ENCODE peak calls at places on chromosomes 1 and 21, in six cellular contexts. L, O, F, Q, V and K are unnamed samples.

GRCh38 chr1:173360478-173361063 is 116.6 kb upstream of the PRDX6 start:
- DNase-seq in V (no peak), L (no peak), Q (no peak), O (no peak), F (no peak), K (peak; percentile 8)

GRCh38 chr1:47436979-47437517 is 796 bp upstream of the FOXD2 start:
- DNase-seq in F (no peak), Q (no peak), L (no peak), O (peak; percentile 37), V (no peak), K (no peak)

GRCh38 chr1:31152181-31152768 is 86.8 kb upstream of the PUM1 start:
- DNase-seq in L (peak; percentile 45), Q (no peak), F (no peak), O (no peak), V (no peak), K (peak; percentile 9)

GRCh38 chr1:109620396-109620817 is 770 bp downstream of the AMPD2 start:
- DNase-seq in Q (no peak), O (no peak), F (no peak), V (peak; percentile 67), L (peak; percentile 42), K (no peak)

GRCh38 chr21:21734088-21734487 is 735.9 kb downstream of the NCAM2 start:
- DNase-seq in V (no peak), L (no peak), F (no peak), O (no peak), Q (no peak), K (no peak)

GRCh38 chr1:240234477-240235225 is 143.0 kb downstream of the FMN2 start:
- DNase-seq in V (no peak), L (peak; percentile 77), F (no peak), Q (no peak), O (no peak), K (no peak)

GRCh38 chr21:14554948-14555347 is 8.8 kb upstream of the SAMSN1 start:
- DNase-seq in F (no peak), V (no peak), Q (no peak), O (peak; percentile 4), L (no peak), K (no peak)

GRCh38 chr1:197838836-197839235 is 63.6 kb upstream of the DENND1B start:
- DNase-seq in V (no peak), O (no peak), L (peak; percentile 75), F (no peak), Q (no peak), K (no peak)

GRCh38 chr1:3306583-3307285 is 147.7 kb upstream of the ARHGEF16 start:
- DNase-seq in O (no peak), F (no peak), L (peak; percentile 92), V (no peak), Q (no peak), K (peak; percentile 4)

GRCh38 chr1:114100148-114100547 is 53.5 kb downstream of the SYT6 start:
- DNase-seq in Q (no peak), O (no peak), V (no peak), F (no peak), L (no peak), K (no peak)

GRCh38 chr21:39518055-39518844 is 66.5 kb downstream of the SH3BGR start:
- DNase-seq in Q (no peak), O (peak; percentile 96), V (peak; percentile 60), F (peak; percentile 92), L (peak; percentile 27), K (peak; percentile 74)

GRCh38 chr1:58997637-58998036 is 213.8 kb upstream of the JUN start:
- DNase-seq in L (no peak), V (no peak), F (no peak), Q (no peak), O (no peak), K (no peak)

GRCh38 chr1:156162430-156163037 is 9.1 kb downstream of the SEMA4A start:
- DNase-seq in V (no peak), F (no peak), L (peak; percentile 39), O (no peak), Q (no peak), K (no peak)

GRCh38 chr1:100391675-100392074 is 39.4 kb downstream of the CDC14A start:
- DNase-seq in L (no peak), V (no peak), F (no peak), O (no peak), Q (no peak), K (no peak)

GRCh38 chr1:233790662-233791371 is 113.7 kb upstream of the SLC35F3 start:
- DNase-seq in O (peak; percentile 78), F (peak; percentile 61), V (peak; percentile 21), L (peak; percentile 46), Q (no peak), K (peak; percentile 77)

GRCh38 chr1:235397733-235398132 is 30.5 kb downstream of the TBCE start:
- DNase-seq in V (no peak), L (peak; percentile 95), Q (no peak), O (no peak), F (no peak), K (no peak)

GRCh38 chr1:8476021-8476420 is 158.1 kb downstream of the SLC45A1 start:
- DNase-seq in L (no peak), V (no peak), O (no peak), F (no peak), Q (no peak), K (no peak)

GRCh38 chr1:242139437-242139836 is 140.5 kb upstream of the MAP1LC3C start:
- DNase-seq in O (no peak), F (no peak), V (no peak), Q (no peak), L (no peak), K (peak; percentile 73)

GRCh38 chr1:30522031-30523004 is 201.1 kb downstream of the MATN1 start:
- DNase-seq in O (no peak), V (no peak), Q (no peak), F (no peak), L (peak; percentile 63), K (no peak)

GRCh38 chr1:27773732-27774445 is 870 bp downstream of the STX12 start:
- DNase-seq in L (peak; percentile 43), Q (no peak), O (no peak), V (no peak), F (peak; percentile 12), K (peak; percentile 40)

GRCh38 chr1:158649052-158649451 is 37.5 kb downstream of the SPTA1 start:
- DNase-seq in L (no peak), Q (no peak), F (peak; percentile 45), O (peak; percentile 33), V (no peak), K (peak; percentile 2)

GRCh38 chr1:41394918-41395598 is 33.8 kb downstream of the FOXO6 start:
- DNase-seq in L (peak; percentile 12), F (no peak), V (no peak), Q (no peak), O (peak; percentile 93), K (no peak)

GRCh38 chr1:18830596-18830995 is 28.9 kb downstream of the TAS1R2 start:
- DNase-seq in O (no peak), Q (no peak), L (no peak), V (no peak), F (no peak), K (no peak)

GRCh38 chr1:219459321-219460105 is 153.4 kb downstream of the ZC3H11B start:
- DNase-seq in F (no peak), O (no peak), V (no peak), L (no peak), Q (no peak), K (no peak)

GRCh38 chr1:29197590-29197924 is 15.9 kb upstream of the SRSF4 start:
- DNase-seq in L (no peak), O (peak; percentile 80), F (peak; percentile 60), Q (no peak), V (peak; percentile 52), K (peak; percentile 58)

GRCh38 chr21:36145259-36145658 is 10.4 kb downstream of the CBR3 start:
- DNase-seq in F (peak; percentile 38), V (no peak), O (no peak), L (no peak), Q (no peak), K (no peak)

GRCh38 chr1:211574705-211575104 is 4.3 kb downstream of the SLC30A1 start:
- DNase-seq in V (no peak), F (no peak), L (no peak), O (no peak), Q (no peak), K (no peak)

GRCh38 chr1:108703939-108704338 is 8.8 kb upstream of the FNDC7 start:
- DNase-seq in O (no peak), F (no peak), L (no peak), V (no peak), Q (no peak), K (peak; percentile 21)

GRCh38 chr1:227299238-227299637 is 19.1 kb downstream of the CDC42BPA start:
- DNase-seq in O (no peak), V (no peak), Q (no peak), F (no peak), L (peak; percentile 52), K (no peak)

GRCh38 chr1:151146072-151146415 is 387 bp downstream of the SEMA6C start:
- DNase-seq in V (peak; percentile 35), Q (no peak), L (no peak), O (peak; percentile 47), F (no peak), K (no peak)
- H3K4me3 ChIP-seq in V (peak overlapping the region; percentile 80), Q (peak overlapping the region; percentile 88), L (peak overlapping the region; percentile 71), O (peak overlapping the region; percentile 96), F (peak overlapping the region; percentile 96), K (peak overlapping the region; percentile 55)

DNA sequence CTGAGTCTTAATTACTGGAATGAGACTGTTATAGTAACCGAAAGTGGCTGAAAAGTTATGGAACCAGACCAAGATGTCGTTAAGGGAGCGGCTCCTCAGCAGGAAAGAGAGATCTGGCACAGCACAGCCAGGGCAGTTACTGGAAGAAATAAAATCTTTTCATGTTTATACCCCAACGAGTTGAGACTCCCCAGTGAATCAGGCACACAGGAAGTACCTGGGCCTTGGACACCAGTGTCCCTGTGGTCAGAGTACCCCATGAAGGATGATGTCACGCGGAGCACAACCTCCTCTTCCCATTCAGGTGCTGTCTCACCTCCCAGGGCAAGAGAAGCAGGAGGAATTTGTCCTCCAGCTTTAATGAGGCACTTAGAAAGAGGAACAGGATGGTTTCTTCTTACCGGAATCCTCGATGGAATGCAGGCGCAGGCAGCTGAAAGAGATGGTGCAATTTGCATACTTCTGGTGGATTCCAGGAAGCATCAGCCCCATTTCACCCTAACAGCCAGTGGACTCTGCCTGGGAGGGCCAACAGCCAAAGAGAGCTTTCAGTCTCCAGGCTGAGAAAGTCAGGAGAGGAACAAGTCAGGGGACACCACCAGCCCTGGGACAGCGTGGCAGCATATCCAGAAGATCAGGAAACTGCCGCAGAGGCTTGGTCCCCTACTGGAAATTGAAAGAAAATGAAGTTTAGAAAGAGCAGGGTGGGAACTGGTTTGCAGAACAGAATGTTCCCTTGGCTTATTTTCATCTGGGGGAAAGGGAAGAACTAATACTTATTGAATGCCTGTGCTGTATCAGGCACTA is 35.9 kb upstream of the CTTNBP2NL start:
- DNase-seq in L (peak; percentile 72), Q (no peak), V (peak; percentile 71), O (peak; percentile 79), F (no peak), K (no peak)
- H3K4me3 ChIP-seq in L (no peak overlapping the region), Q (no peak overlapping the region), V (no peak overlapping the region), O (no peak overlapping the region), F (no peak overlapping the region), K (no peak overlapping the region)

GRCh38 chr1:205669341-205670142 is 10.8 kb downstream of the SLC45A3 start:
- DNase-seq in Q (no peak), O (no peak), V (peak; percentile 45), L (no peak), F (no peak), K (peak; percentile 59)
- H3K4me3 ChIP-seq in Q (no peak overlapping the region), O (peak overlapping the region; percentile 49), V (no peak overlapping the region), L (no peak overlapping the region), F (no peak overlapping the region), K (peak overlapping the region; percentile 48)

DNA sequence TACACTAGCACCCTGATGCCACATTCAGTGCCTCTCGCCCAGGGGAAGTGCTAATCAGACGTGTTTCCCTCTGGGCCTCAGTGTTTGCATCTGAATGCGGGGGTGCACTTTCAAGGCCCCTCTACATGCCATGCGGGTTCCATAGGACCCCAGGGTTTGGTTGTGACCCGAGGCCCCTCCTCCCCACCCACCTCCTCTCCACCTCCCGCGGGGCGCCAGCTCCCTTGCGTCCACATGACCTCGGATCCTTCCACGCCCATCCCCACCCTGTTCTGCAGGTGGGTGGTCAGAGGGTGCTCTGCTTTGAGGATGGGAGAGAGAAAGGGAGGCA is 5.1 kb upstream of the RUNX3 start:
- DNase-seq in Q (no peak), F (no peak), O (no peak), L (no peak), V (no peak), K (no peak)
- H3K4me3 ChIP-seq in Q (no peak overlapping the region), F (no peak overlapping the region), O (peak overlapping the region; percentile 48), L (no peak overlapping the region), V (no peak overlapping the region), K (no peak overlapping the region)